ENCODE peak calls at places on chromosomes 4 and X, in eight cellular contexts. G is breast epithelium, Q is GM12864, T is suprapubic skin, H is chondrocyte, L is sigmoid colon, R is right atrium auricular region, V is Peyer's patch. F is an unnamed sample.

GRCh38 chr4:94649381-94650128 is 108.2 kb upstream of the BMPR1B start:
- DNase-seq in G (no peak), Q (no peak), T (no peak), H (no peak), L (no peak), R (no peak), V (no peak), F (no peak)

GRCh38 chr4:17702666-17703065 is 78.8 kb downstream of the FAM184B start:
- DNase-seq in G (no peak), Q (no peak), T (no peak), H (no peak), L (no peak), R (no peak), V (no peak), F (peak; percentile 47)

GRCh38 chr4:26031704-26032103 is 117.7 kb downstream of the SMIM20 start:
- DNase-seq in G (no peak), Q (no peak), T (no peak), H (no peak), L (no peak), R (no peak), V (no peak), F (no peak)

GRCh38 chr4:26206339-26206738 is 114.5 kb upstream of the RBPJ start:
- DNase-seq in G (no peak), Q (no peak), T (no peak), H (no peak), L (peak; percentile 73), R (no peak), V (no peak), F (no peak)

GRCh38 chr4:26860922-26861433 is 337 bp downstream of the STIM2 start:
- DNase-seq in G (peak; percentile 61), Q (no peak), T (peak; percentile 72), H (peak; percentile 92), L (peak; percentile 79), R (no peak), V (peak; percentile 73), F (no peak)

GRCh38 chrX:41322821-41323603 is 10.9 kb upstream of the DDX3X start:
- DNase-seq in G (no peak), Q (no peak), T (no peak), H (no peak), L (no peak), R (no peak), V (no peak), F (no peak)

GRCh38 chr4:73917081-73917501 is 47.9 kb downstream of the CXCL1 start:
- DNase-seq in G (no peak), Q (no peak), T (no peak), H (no peak), L (no peak), R (no peak), V (no peak), F (no peak)

GRCh38 chrX:41304178-41304577 is 29.8 kb upstream of the DDX3X start:
- DNase-seq in G (no peak), Q (no peak), T (no peak), H (no peak), L (no peak), R (no peak), V (no peak), F (no peak)

GRCh38 chr4:150115851-150116250 is 37.6 kb downstream of the DCLK2 start:
- DNase-seq in G (no peak), Q (no peak), T (no peak), H (no peak), L (no peak), R (no peak), V (no peak), F (no peak)

GRCh38 chrX:120419465-120419864 is 49.6 kb downstream of the LAMP2 start:
- DNase-seq in G (no peak), Q (peak; percentile 19), T (no peak), H (no peak), L (no peak), R (no peak), V (peak; percentile 62), F (no peak)

GRCh38 chrX:104195489-104196084 is 29.3 kb downstream of the FAM199X start:
- DNase-seq in G (no peak), Q (no peak), T (no peak), H (no peak), L (no peak), R (no peak), V (no peak), F (no peak)

GRCh38 chr4:53592686-53593641 is 1.7 kb upstream of the LNX1 start:
- DNase-seq in G (peak; percentile 76), Q (no peak), T (peak; percentile 73), H (no peak), L (no peak), R (peak; percentile 68), V (peak; percentile 79), F (no peak)

GRCh38 chr4:139416073-139416673 is 37.7 kb upstream of the RAB33B start:
- DNase-seq in G (no peak), Q (peak; percentile 18), T (no peak), H (no peak), L (no peak), R (no peak), V (no peak), F (no peak)

GRCh38 chr4:55554453-55555030 is 7.8 kb upstream of the CLOCK start:
- DNase-seq in G (no peak), Q (no peak), T (no peak), H (no peak), L (no peak), R (no peak), V (no peak), F (no peak)

GRCh38 chr4:187128226-187128625 is 404.6 kb upstream of the FAT1 start:
- DNase-seq in G (no peak), Q (no peak), T (no peak), H (no peak), L (no peak), R (no peak), V (no peak), F (no peak)

GRCh38 chr4:1177274-1178141 is 5.1 kb upstream of the SPON2 start:
- DNase-seq in G (peak; percentile 49), Q (no peak), T (peak; percentile 66), H (no peak), L (peak; percentile 63), R (no peak), V (no peak), F (no peak)

GRCh38 chr4:172985552-172985951 is 183.1 kb upstream of the GALNT7 start:
- DNase-seq in G (no peak), Q (no peak), T (no peak), H (no peak), L (no peak), R (no peak), V (no peak), F (no peak)

GRCh38 chrX:101958139-101958538 is 26.3 kb upstream of the ZMAT1 start:
- DNase-seq in G (no peak), Q (no peak), T (no peak), H (no peak), L (no peak), R (no peak), V (no peak), F (no peak)

GRCh38 chr4:31702291-31702690 is 982.1 kb downstream of the PCDH7 start:
- DNase-seq in G (no peak), Q (no peak), T (no peak), H (no peak), L (no peak), R (no peak), V (no peak), F (no peak)

GRCh38 chr4:183876268-183876934 is 28.7 kb upstream of the STOX2 start:
- DNase-seq in G (no peak), Q (no peak), T (peak; percentile 81), H (no peak), L (peak; percentile 80), R (peak; percentile 84), V (peak; percentile 53), F (no peak)

GRCh38 chr4:1045595-1046201 is 34.3 kb downstream of the FGFRL1 start:
- DNase-seq in G (no peak), Q (no peak), T (no peak), H (peak; percentile 68), L (peak; percentile 63), R (no peak), V (no peak), F (no peak)

DNA sequence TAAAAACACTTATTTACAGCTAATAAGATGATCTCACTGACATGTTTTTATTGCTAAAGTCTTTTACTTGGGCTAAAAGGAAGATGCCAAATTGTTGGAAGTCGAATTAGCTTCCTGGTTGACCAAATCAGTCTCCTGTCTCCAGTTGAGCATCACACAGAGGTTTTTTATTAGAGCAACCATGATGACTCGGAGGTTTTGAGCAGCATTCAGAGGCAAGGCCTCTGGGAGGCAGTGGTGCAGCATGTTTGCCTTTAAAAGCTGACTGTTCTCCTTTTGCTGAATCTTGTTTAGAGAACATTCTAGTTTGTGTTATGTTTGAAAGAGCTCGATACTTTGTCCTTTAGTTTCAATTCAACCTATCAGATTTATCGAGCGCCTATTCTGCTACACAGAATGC is 2.1 kb downstream of the UCHL1 start:
- DNase-seq in G (no peak), Q (no peak), T (no peak), H (no peak), L (no peak), R (peak; percentile 61), V (no peak), F (no peak)
- TF ChIP-seq CTCF in G (no peak), Q (peak; percentile 38), T (no peak), H (peak; percentile 75), L (no peak), R (peak; percentile 60), V (no peak), F (peak; percentile 51)

GRCh38 chr4:10622728-10623127 is 61.8 kb downstream of the CLNK start:
- DNase-seq in G (no peak), Q (no peak), T (no peak), H (no peak), L (no peak), R (no peak), V (no peak), F (no peak)
- TF ChIP-seq CTCF in G (no peak), Q (peak; percentile 52), T (no peak), H (peak; percentile 68), L (no peak), R (no peak), V (no peak), F (no peak)

GRCh38 chrX:6292599-6292998 is 63.9 kb upstream of the NLGN4X start:
- DNase-seq in G (no peak), Q (no peak), T (no peak), H (no peak), L (no peak), R (no peak), V (no peak), F (no peak)

GRCh38 chrX:6291444-6291843 is 62.8 kb upstream of the NLGN4X start:
- DNase-seq in G (no peak), Q (no peak), T (no peak), H (no peak), L (no peak), R (no peak), V (no peak), F (no peak)

GRCh38 chrX:6293716-6294115 is 65.0 kb upstream of the NLGN4X start:
- DNase-seq in G (no peak), Q (no peak), T (no peak), H (no peak), L (no peak), R (no peak), V (no peak), F (no peak)
- TF ChIP-seq CTCF in G (no peak), Q (no peak), T (no peak), H (no peak), L (no peak), R (no peak), V (no peak), F (no peak)

DNA sequence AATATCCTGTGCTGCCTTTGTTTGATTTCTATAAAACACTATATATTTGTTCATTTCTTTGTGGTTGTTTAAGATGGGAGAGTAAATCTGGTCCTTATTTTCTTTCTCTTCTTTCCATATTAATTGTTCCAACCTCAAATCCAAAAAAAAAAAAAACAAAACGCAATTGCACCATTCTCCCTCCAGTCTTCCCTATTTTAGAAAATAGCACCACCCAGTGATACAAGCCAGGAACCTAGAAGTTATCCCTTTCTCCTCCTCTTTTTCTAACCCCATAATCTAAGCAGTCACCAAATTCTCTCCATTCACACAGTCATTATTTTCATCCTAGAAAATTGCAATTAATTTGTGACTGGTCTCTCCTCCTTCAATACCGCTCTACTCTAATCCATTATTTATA is 107.8 kb downstream of the GABRA3 start:
- DNase-seq in G (no peak), Q (no peak), T (no peak), H (no peak), L (no peak), R (no peak), V (no peak), F (no peak)
- TF ChIP-seq CTCF in G (no peak), Q (no peak), T (no peak), H (no peak), L (no peak), R (no peak), V (no peak), F (no peak)

F was measured in D721Med.